ENCODE peak calls at places on chromosomes 16 and 17, in six cellular contexts. U is epithelial cell of proximal tubule, C is left ventricle myocardium inferior, T is tibial artery, X is ovary, S is fibroblast of lung. Q is an unnamed sample.

GRCh38 chr17:44956998-44957981 is 9.7 kb upstream of the KIF18B start:
- DNase-seq in U (no peak), C (no peak), T (no peak), X (no peak), S (no peak), Q (no peak)

GRCh38 chr17:45197555-45198334 is 23.9 kb upstream of the FMNL1 start:
- DNase-seq in U (no peak), C (peak), T (peak), X (peak), S (peak), Q (peak)

GRCh38 chr17:74773871-74774286 is 2.3 kb downstream of the NAT9 start:
- DNase-seq in U (no peak), C (no peak), T (no peak), X (no peak), S (no peak), Q (no peak)

GRCh38 chr17:17792551-17793377 is 44.0 kb downstream of the SREBF1 start:
- DNase-seq in U (no peak), C (no peak), T (no peak), X (peak), S (peak), Q (peak)

GRCh38 chr16:9797306-9797705 is 384.9 kb downstream of the GRIN2A start:
- DNase-seq in U (no peak), C (peak), T (no peak), X (no peak), S (no peak), Q (no peak)

GRCh38 chr17:44906010-44906646 is 6.9 kb upstream of the EFTUD2 start:
- DNase-seq in U (no peak), C (no peak), T (no peak), X (no peak), S (peak), Q (no peak)

GRCh38 chr16:67561501-67561823 is 864 bp upstream of the CTCF start:
- DNase-seq in U (no peak), C (no peak), T (no peak), X (peak), S (no peak), Q (no peak)

GRCh38 chr17:65185686-65186382 is 48.7 kb downstream of the RGS9 start:
- DNase-seq in U (no peak), C (no peak), T (no peak), X (no peak), S (no peak), Q (no peak)

GRCh38 chr16:7037491-7037890 is 295.2 kb upstream of the RBFOX1 start:
- DNase-seq in U (no peak), C (no peak), T (no peak), X (no peak), S (no peak), Q (no peak)

GRCh38 chr17:20122236-20122879 is 113.2 kb downstream of the SPECC1 start:
- DNase-seq in U (no peak), C (no peak), T (no peak), X (peak), S (no peak), Q (no peak)

GRCh38 chr16:1298406-1298805 is 11.0 kb upstream of the UBE2I start:
- DNase-seq in U (no peak), C (no peak), T (no peak), X (no peak), S (no peak), Q (no peak)

GRCh38 chr17:82970818-82971610 is 108.4 kb upstream of the METRNL start:
- DNase-seq in U (no peak), C (no peak), T (no peak), X (no peak), S (no peak), Q (no peak)

GRCh38 chr16:66668777-66669444 is 27.6 kb downstream of the CMTM4 start:
- DNase-seq in U (no peak), C (no peak), T (no peak), X (no peak), S (no peak), Q (no peak)

GRCh38 chr16:19406891-19407491 is 10.7 kb upstream of the TMC5 start:
- DNase-seq in U (no peak), C (no peak), T (no peak), X (no peak), S (no peak), Q (no peak)

GRCh38 chr17:75345514-75346167 is 56.4 kb upstream of the SLC25A19 start:
- DNase-seq in U (no peak), C (no peak), T (no peak), X (no peak), S (no peak), Q (peak)

GRCh38 chr16:4358831-4359561 is 7.9 kb upstream of the PAM16 start:
- DNase-seq in U (no peak), C (peak), T (peak), X (peak), S (peak), Q (no peak)

GRCh38 chr17:8121531-8122390 is 2.1 kb downstream of the HES7 start:
- DNase-seq in U (no peak), C (no peak), T (no peak), X (peak), S (peak), Q (no peak)

GRCh38 chr17:63694974-63695773 is 4.8 kb downstream of the LIMD2 start:
- DNase-seq in U (no peak), C (no peak), T (no peak), X (no peak), S (no peak), Q (no peak)

GRCh38 chr16:3508736-3509135 is 7.9 kb downstream of the CLUAP1 start:
- DNase-seq in U (no peak), C (no peak), T (peak), X (no peak), S (no peak), Q (no peak)

GRCh38 chr16:11240636-11241473 is 15.1 kb downstream of the SOCS1 start:
- DNase-seq in U (no peak), C (peak), T (no peak), X (no peak), S (no peak), Q (peak)

GRCh38 chr16:19844945-19845641 is 39.6 kb downstream of the GPRC5B start:
- DNase-seq in U (peak), C (no peak), T (no peak), X (no peak), S (peak), Q (no peak)

GRCh38 chr17:64028874-64029464 is 8.5 kb upstream of the ICAM2 start:
- DNase-seq in U (no peak), C (peak), T (no peak), X (peak), S (peak), Q (peak)

GRCh38 chr17:39740357-39741111 is 2.8 kb downstream of the GRB7 start:
- DNase-seq in U (no peak), C (no peak), T (no peak), X (no peak), S (peak), Q (no peak)

GRCh38 chr16:73213761-73214480 is 166.0 kb upstream of the ZFHX3 start:
- DNase-seq in U (no peak), C (no peak), T (no peak), X (no peak), S (peak), Q (no peak)

GRCh38 chr17:68600881-68601564 is at the start of gene FAM20A:
- DNase-seq in U (no peak), C (peak), T (no peak), X (peak), S (no peak), Q (no peak)

GRCh38 chr17:78252701-78253635 is 21.5 kb downstream of the TMEM235 start:
- DNase-seq in U (no peak), C (no peak), T (no peak), X (no peak), S (no peak), Q (peak)

GRCh38 chr17:78252111-78252634 is 20.7 kb downstream of the TMEM235 start:
- DNase-seq in U (no peak), C (no peak), T (no peak), X (no peak), S (no peak), Q (peak)

GRCh38 chr17:78250891-78251772 is 19.7 kb downstream of the TMEM235 start:
- DNase-seq in U (no peak), C (peak), T (peak), X (peak), S (peak), Q (peak)

GRCh38 chr17:78249836-78250806 is 18.7 kb downstream of the TMEM235 start:
- DNase-seq in U (no peak), C (no peak), T (no peak), X (no peak), S (no peak), Q (no peak)

GRCh38 chr17:78251773-78252103 is 20.3 kb downstream of the TMEM235 start:
- DNase-seq in U (no peak), C (no peak), T (no peak), X (no peak), S (no peak), Q (no peak)
- H3K4me3 ChIP-seq in U (no peak), C (no peak), T (no peak), X (no peak), S (no peak), Q (peak)

GRCh38 chr16:79627092-79627491 is 26.6 kb upstream of the MAF start:
- DNase-seq in U (no peak), C (no peak), T (no peak), X (no peak), S (no peak), Q (no peak)

GRCh38 chr16:79632289-79632688 is 31.8 kb upstream of the MAF start:
- DNase-seq in U (no peak), C (no peak), T (no peak), X (no peak), S (no peak), Q (no peak)

GRCh38 chr16:79625738-79626137 is 25.2 kb upstream of the MAF start:
- DNase-seq in U (no peak), C (no peak), T (no peak), X (no peak), S (no peak), Q (no peak)

GRCh38 chr16:79629003-79629402 is 28.5 kb upstream of the MAF start:
- DNase-seq in U (no peak), C (no peak), T (no peak), X (no peak), S (peak), Q (no peak)

GRCh38 chr16:79628501-79628975 is 28.0 kb upstream of the MAF start:
- DNase-seq in U (no peak), C (no peak), T (no peak), X (no peak), S (peak), Q (no peak)
- H3K4me3 ChIP-seq in U (no peak), C (no peak), T (no peak), X (no peak), S (no peak), Q (no peak)

GRCh38 chr16:81817296-81817695 is 38.2 kb downstream of the PLCG2 start:
- DNase-seq in U (no peak), C (no peak), T (no peak), X (no peak), S (no peak), Q (no peak)
- H3K4me3 ChIP-seq in U (no peak), C (no peak), T (no peak), X (no peak), S (no peak), Q (no peak)

DNA sequence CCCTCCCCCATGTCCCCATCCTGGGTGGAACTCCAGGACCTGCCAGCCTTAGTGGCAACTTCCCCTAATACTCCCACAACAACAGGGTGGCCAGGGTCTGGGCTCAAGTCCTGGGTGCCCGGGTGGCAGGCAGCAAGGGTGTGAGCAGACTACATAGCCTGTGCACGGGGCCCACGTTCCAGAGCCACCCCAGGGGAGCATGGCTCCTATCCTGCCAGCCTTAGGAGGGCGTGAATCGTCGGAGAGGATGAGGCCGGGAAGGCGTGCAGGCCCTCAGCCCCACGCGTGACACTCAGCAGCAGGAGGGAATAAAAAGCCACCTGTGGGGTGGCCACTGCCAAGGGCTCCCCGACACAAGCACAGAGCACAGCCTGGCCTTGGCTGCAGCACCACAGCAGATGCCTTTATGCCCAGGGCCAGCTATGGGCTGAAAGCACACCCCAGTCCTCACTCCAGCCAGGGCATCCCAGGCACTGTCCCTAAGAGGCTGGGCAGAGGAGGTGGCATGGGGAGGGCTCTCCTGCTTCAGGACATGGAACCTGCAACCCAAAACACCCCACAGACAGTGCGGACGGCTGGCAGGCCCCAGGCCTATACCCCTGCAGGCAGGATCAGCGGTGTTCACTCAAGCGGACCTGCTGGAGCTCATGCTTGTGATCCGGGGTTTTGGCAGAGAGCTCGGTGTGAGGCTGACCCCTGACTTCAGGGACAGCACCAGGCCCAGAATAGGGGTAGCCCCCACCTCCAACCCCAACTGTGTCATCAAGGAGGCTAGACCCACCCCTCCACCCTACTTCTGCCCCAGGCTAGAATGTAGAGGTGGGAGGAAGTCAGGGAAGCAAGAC is 2.7 kb downstream of the BCAR1 start:
- DNase-seq in U (no peak), C (no peak), T (no peak), X (peak), S (no peak), Q (no peak)
- H3K4me3 ChIP-seq in U (peak), C (peak), T (peak), X (no peak), S (peak), Q (no peak)

GRCh38 chr17:14169901-14170300 is 66.8 kb downstream of the CDRT15 start:
- DNase-seq in U (no peak), C (no peak), T (no peak), X (no peak), S (no peak), Q (no peak)
- H3K4me3 ChIP-seq in U (no peak), C (no peak), T (no peak), X (no peak), S (no peak), Q (no peak)

GRCh38 chr16:21646091-21646490 is 6.3 kb downstream of the IGSF6 start:
- DNase-seq in U (no peak), C (no peak), T (no peak), X (no peak), S (no peak), Q (no peak)
- H3K4me3 ChIP-seq in U (no peak), C (peak), T (no peak), X (no peak), S (no peak), Q (peak)

GRCh38 chr17:29256735-29257466 is 10.2 kb downstream of the CRYBA1 start:
- DNase-seq in U (no peak), C (no peak), T (no peak), X (no peak), S (peak), Q (no peak)
- H3K4me3 ChIP-seq in U (no peak), C (peak), T (peak), X (no peak), S (no peak), Q (no peak)

GRCh38 chr17:72022328-72022727 is 98.5 kb upstream of the SOX9 start:
- DNase-seq in U (no peak), C (no peak), T (no peak), X (no peak), S (no peak), Q (no peak)
- H3K4me3 ChIP-seq in U (no peak), C (no peak), T (no peak), X (no peak), S (no peak), Q (no peak)

Q was measured in Jurkat, Clone E6-1.